ENCODE peak calls at places on chromosome 5, in seven cellular contexts. H is HCT116, R is K562, B is Panc1, N is HepG2, E is GM23338, U is GM12878. L is an unnamed sample.

GRCh38 chr5:149294872-149295829 is 23.5 kb downstream of the AFAP1L1 start:
- ATAC-seq in N (no peak), E (peak; percentile 37), H (no peak), R (no peak), B (no peak), U (no peak), L (no peak)

GRCh38 chr5:131277875-131278795 is 14.3 kb downstream of the CDC42SE2 start:
- ATAC-seq in U (peak; percentile 26), B (peak; percentile 86), N (peak; percentile 83), R (no peak), E (no peak), H (peak; percentile 53), L (no peak)

GRCh38 chr5:61362796-61363364 is 30.8 kb downstream of the ZSWIM6 start:
- ATAC-seq in H (peak; percentile 60), R (peak; percentile 46), E (peak; percentile 86), B (peak; percentile 45), N (peak; percentile 32), U (peak; percentile 70), L (no peak)

GRCh38 chr5:110321117-110321516 is 405.4 kb downstream of the TMEM232 start:
- ATAC-seq in B (no peak), R (no peak), E (no peak), H (no peak), N (no peak), U (no peak), L (no peak)

GRCh38 chr5:180557201-180557809 is 34.0 kb downstream of the SCGB3A1 start:
- ATAC-seq in N (no peak), B (no peak), H (no peak), R (no peak), E (no peak), U (no peak), L (no peak)

GRCh38 chr5:131264453-131265200 is 774 bp downstream of the CDC42SE2 start:
- ATAC-seq in H (peak; percentile 7), E (peak; percentile 49), U (peak; percentile 5), B (peak; percentile 31), R (peak; percentile 62), N (peak; percentile 50), L (peak; percentile 12)

GRCh38 chr5:78490709-78491485 is 130.5 kb downstream of the SCAMP1 start:
- ATAC-seq in H (no peak), E (peak; percentile 9), U (no peak), B (no peak), R (no peak), N (no peak), L (no peak)

GRCh38 chr5:137560414-137560813 is 61.3 kb upstream of the SPOCK1 start:
- ATAC-seq in E (no peak), N (no peak), R (no peak), H (no peak), B (peak; percentile 48), U (no peak), L (no peak)

GRCh38 chr5:14415516-14416074 is 166.0 kb upstream of the OTULINL start:
- ATAC-seq in U (peak; percentile 35), H (no peak), N (no peak), E (no peak), R (no peak), B (no peak), L (no peak)

GRCh38 chr5:14869286-14870164 is 2.1 kb downstream of the ANKH start:
- ATAC-seq in E (no peak), R (no peak), H (no peak), B (no peak), U (no peak), N (no peak), L (no peak)

GRCh38 chr5:6194906-6195612 is 183.3 kb downstream of the MED10 start:
- ATAC-seq in N (no peak), E (no peak), R (peak; percentile 63), U (peak; percentile 57), B (no peak), H (no peak), L (no peak)

GRCh38 chr5:88897748-88898147 is 14.8 kb upstream of the MEF2C start:
- ATAC-seq in H (no peak), N (no peak), E (peak; percentile 91), B (no peak), U (no peak), R (no peak), L (no peak)

GRCh38 chr5:173835662-173836061 is 52.5 kb upstream of the CPEB4 start:
- ATAC-seq in E (no peak), N (no peak), R (peak; percentile 28), U (no peak), H (no peak), B (no peak), L (no peak)

GRCh38 chr5:177364159-177364962 is 6.6 kb downstream of the RGS14 start:
- ATAC-seq in E (no peak), B (no peak), U (peak; percentile 49), R (no peak), N (no peak), H (no peak), L (no peak)

GRCh38 chr5:130868186-130868821 is 296.8 kb downstream of the HINT1 start:
- ATAC-seq in E (no peak), B (no peak), U (no peak), N (no peak), R (no peak), H (no peak), L (no peak)

GRCh38 chr5:170338272-170338671 is 40.7 kb upstream of the LCP2 start:
- ATAC-seq in E (no peak), U (no peak), H (no peak), R (no peak), B (no peak), N (no peak), L (no peak)

GRCh38 chr5:36168737-36169136 is 16.8 kb downstream of the SKP2 start:
- ATAC-seq in U (no peak), B (no peak), N (no peak), R (no peak), H (no peak), E (no peak), L (no peak)

GRCh38 chr5:63794979-63795378 is 167.3 kb downstream of the HTR1A start:
- ATAC-seq in H (no peak), R (no peak), N (no peak), B (no peak), E (no peak), U (no peak), L (no peak)

GRCh38 chr5:34486808-34487201 is 169.3 kb upstream of the RAI14 start:
- ATAC-seq in U (no peak), E (no peak), N (peak; percentile 66), R (no peak), B (peak; percentile 15), H (no peak), L (no peak)

DNA sequence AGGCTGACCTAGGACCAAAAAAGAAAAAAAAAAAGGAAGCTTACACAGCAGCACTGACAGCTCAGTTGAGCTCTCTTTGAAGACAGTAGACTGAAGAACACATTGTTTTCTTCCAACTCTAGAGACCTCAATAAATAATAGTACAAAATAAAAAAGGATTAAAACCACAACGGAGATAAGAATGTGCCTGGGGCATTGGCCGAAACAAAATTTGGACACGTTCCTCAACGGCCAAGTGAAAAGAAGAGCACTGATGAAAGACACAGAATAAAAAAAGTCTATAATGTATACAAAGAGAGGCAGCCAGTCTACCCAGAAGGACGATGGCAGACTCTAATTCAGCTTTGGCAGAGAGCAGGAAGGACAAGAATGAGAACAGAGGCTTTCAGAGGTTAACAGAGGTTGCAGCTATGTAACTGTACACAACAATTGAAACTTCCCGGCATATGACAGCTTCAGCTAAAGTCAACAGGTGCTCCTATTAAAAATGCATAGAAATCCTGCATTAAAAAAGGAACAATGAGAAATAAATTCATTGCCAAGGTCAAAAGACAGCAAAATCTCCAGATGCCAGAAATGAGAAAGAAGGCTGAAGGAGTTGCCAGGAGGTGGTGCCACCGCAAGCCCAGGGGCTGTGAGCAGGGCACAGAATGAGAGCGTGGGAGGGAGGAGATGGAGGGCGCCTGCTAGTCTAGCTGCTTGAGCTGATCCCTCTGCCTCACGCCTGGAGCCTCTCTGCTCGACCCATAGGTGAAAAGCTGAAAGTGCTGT is 113.9 kb downstream of the DCP2 start:
- ATAC-seq in R (peak; percentile 60), H (peak; percentile 34), N (no peak), U (no peak), B (peak; percentile 65), E (peak; percentile 85), L (peak; percentile 59)
- TF ChIP-seq CTCF in R (no peak), H (no peak), N (no peak), U (no peak), B (no peak), E (peak; percentile 9), L (no peak)

GRCh38 chr5:125717209-125717608 is 706.0 kb upstream of the GRAMD2B start:
- ATAC-seq in B (peak; percentile 70), E (no peak), R (no peak), H (no peak), N (peak; percentile 59), U (no peak), L (no peak)

GRCh38 chr5:125720745-125721144 is 702.5 kb upstream of the GRAMD2B start:
- ATAC-seq in B (no peak), E (no peak), U (no peak), H (no peak), R (no peak), N (no peak), L (no peak)

GRCh38 chr5:125725686-125726085 is 697.5 kb upstream of the GRAMD2B start:
- ATAC-seq in R (no peak), B (no peak), U (no peak), H (no peak), E (no peak), N (no peak), L (no peak)

GRCh38 chr5:125722550-125722949 is 700.7 kb upstream of the GRAMD2B start:
- ATAC-seq in B (no peak), E (no peak), N (no peak), H (no peak), R (no peak), U (no peak), L (no peak)

GRCh38 chr5:125719681-125720676 is 703.2 kb upstream of the GRAMD2B start:
- ATAC-seq in N (peak; percentile 99), E (peak; percentile 79), R (no peak), U (no peak), H (no peak), B (no peak), L (no peak)
- TF ChIP-seq POLR2AphosphoS5 in N (no peak), E (no peak), R (no peak), U (no peak), H (no peak), B (no peak), L (no peak)

DNA sequence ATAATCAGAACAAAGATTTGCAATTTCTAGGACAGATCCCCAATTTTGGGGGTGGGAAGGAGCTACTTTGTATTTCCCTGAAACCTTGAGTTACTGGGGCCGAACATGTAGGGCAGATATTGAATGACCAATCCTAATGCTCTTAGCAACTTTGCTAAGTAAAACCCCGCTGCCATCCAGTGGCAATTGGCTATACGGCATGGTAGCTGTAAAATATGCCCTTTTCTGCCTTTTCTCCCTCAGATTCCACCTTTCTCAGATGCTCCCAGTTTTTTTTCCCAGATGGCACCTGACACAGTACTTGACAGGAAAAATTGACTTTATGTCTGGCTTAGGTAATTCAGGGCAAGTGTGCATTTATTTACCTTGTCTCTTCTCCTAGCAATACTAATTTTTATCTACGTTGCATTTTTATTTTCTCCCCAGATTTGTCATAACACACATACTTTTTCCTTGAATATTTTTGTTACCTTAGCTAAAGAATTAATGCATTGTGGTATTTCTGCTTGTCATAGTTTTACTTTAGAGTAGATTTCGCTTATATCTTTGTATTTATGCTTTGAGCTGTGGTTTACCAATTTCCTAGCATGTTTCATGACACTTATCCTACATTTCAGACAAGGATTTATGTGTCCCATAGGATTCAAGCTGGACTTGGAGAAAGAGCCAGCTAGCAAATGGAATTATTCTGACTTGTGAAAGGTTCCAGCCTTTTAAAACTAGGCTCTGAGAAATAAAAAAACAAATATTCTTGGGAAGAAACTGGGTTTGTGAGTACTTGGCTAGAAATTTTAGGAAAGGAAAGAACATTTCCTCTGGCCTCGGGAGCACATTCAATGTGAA is 37.3 kb downstream of the PIK3R1 start:
- ATAC-seq in H (peak; percentile 94), N (peak; percentile 92), U (peak; percentile 89), B (peak; percentile 91), E (peak; percentile 94), R (peak; percentile 89), L (peak; percentile 54)
- TF ChIP-seq CTCF in H (peak; percentile 84), N (peak; percentile 87), U (peak; percentile 78), B (peak; percentile 89), E (peak; percentile 80), R (peak; percentile 75), L (peak; percentile 21)

GRCh38 chr5:30832519-30832918 is 361.0 kb upstream of the CDH6 start:
- ATAC-seq in E (no peak), R (no peak), B (no peak), U (no peak), H (no peak), N (no peak), L (no peak)
- TF ChIP-seq POLR2AphosphoS5 in E (no peak), R (no peak), B (no peak), U (no peak), H (no peak), N (no peak), L (no peak)